ENCODE peak calls at places on chromosomes 1 and 21, in nine cellular contexts. One of them, this sample, is unnamed.

GRCh38 chr21:46196733-46197132 is 12.5 kb upstream of the SPATC1L start:
- DNase-seq in activated CD8-positive, alpha-beta T cell treated with anti-CD3 and anti-CD28 coated beads for 36 hours: no peak
- DNase-seq in NCI-H1105: no peak
- DNase-seq in renal cortical epithelial cell: no peak
- DNase-seq in naive thymus-derived CD8-positive, alpha-beta T cell: no peak
- DNase-seq in T-helper 1 cell: no peak
- DNase-seq in A172: no peak
- DNase-seq in activated T-cell treated with anti-CD3 and anti-CD28 coated beads, Interleukin-2, amount 50 U/mL, for 24 hours: peak; percentile 22
- DNase-seq in NCI-H2171: no peak
- DNase-seq in this sample: no peak

GRCh38 chr1:227378876-227379554 is 60.7 kb upstream of the CDC42BPA start:
- DNase-seq in activated CD8-positive, alpha-beta T cell treated with anti-CD3 and anti-CD28 coated beads for 36 hours: no peak
- DNase-seq in naive thymus-derived CD8-positive, alpha-beta T cell: no peak
- DNase-seq in NCI-H1105: no peak
- DNase-seq in A172: no peak
- DNase-seq in NCI-H2171: no peak
- DNase-seq in renal cortical epithelial cell: peak; percentile 44
- DNase-seq in T-helper 1 cell: no peak
- DNase-seq in activated T-cell treated with anti-CD3 and anti-CD28 coated beads, Interleukin-2, amount 50 U/mL, for 24 hours: no peak
- DNase-seq in this sample: no peak

GRCh38 chr1:27366411-27367159 is at the start of gene MAP3K6:
- DNase-seq in activated CD8-positive, alpha-beta T cell treated with anti-CD3 and anti-CD28 coated beads for 36 hours: peak; percentile 59
- DNase-seq in naive thymus-derived CD8-positive, alpha-beta T cell: peak; percentile 41
- DNase-seq in NCI-H1105: peak; percentile 63
- DNase-seq in renal cortical epithelial cell: peak; percentile 73
- DNase-seq in NCI-H2171: peak; percentile 80
- DNase-seq in T-helper 1 cell: no peak
- DNase-seq in activated T-cell treated with anti-CD3 and anti-CD28 coated beads, Interleukin-2, amount 50 U/mL, for 24 hours: peak; percentile 70
- DNase-seq in A172: peak; percentile 66
- DNase-seq in this sample: peak; percentile 48

GRCh38 chr21:39037807-39038405 is 145.3 kb downstream of the PSMG1 start:
- DNase-seq in activated T-cell treated with anti-CD3 and anti-CD28 coated beads, Interleukin-2, amount 50 U/mL, for 24 hours: no peak
- DNase-seq in A172: peak; percentile 40
- DNase-seq in NCI-H1105: no peak
- DNase-seq in naive thymus-derived CD8-positive, alpha-beta T cell: no peak
- DNase-seq in activated CD8-positive, alpha-beta T cell treated with anti-CD3 and anti-CD28 coated beads for 36 hours: peak; percentile 9
- DNase-seq in NCI-H2171: no peak
- DNase-seq in T-helper 1 cell: no peak
- DNase-seq in renal cortical epithelial cell: no peak
- DNase-seq in this sample: no peak

GRCh38 chr1:90114521-90115141 is 119.7 kb downstream of the ZNF326 start:
- DNase-seq in NCI-H1105: peak; percentile 79
- DNase-seq in A172: peak; percentile 22
- DNase-seq in activated CD8-positive, alpha-beta T cell treated with anti-CD3 and anti-CD28 coated beads for 36 hours: no peak
- DNase-seq in T-helper 1 cell: no peak
- DNase-seq in naive thymus-derived CD8-positive, alpha-beta T cell: no peak
- DNase-seq in activated T-cell treated with anti-CD3 and anti-CD28 coated beads, Interleukin-2, amount 50 U/mL, for 24 hours: no peak
- DNase-seq in NCI-H2171: peak; percentile 67
- DNase-seq in renal cortical epithelial cell: peak; percentile 67
- DNase-seq in this sample: peak; percentile 77

GRCh38 chr1:240073097-240073496 is 18.6 kb upstream of the FMN2 start:
- DNase-seq in T-helper 1 cell: no peak
- DNase-seq in naive thymus-derived CD8-positive, alpha-beta T cell: no peak
- DNase-seq in activated CD8-positive, alpha-beta T cell treated with anti-CD3 and anti-CD28 coated beads for 36 hours: no peak
- DNase-seq in activated T-cell treated with anti-CD3 and anti-CD28 coated beads, Interleukin-2, amount 50 U/mL, for 24 hours: no peak
- DNase-seq in NCI-H2171: no peak
- DNase-seq in renal cortical epithelial cell: no peak
- DNase-seq in NCI-H1105: no peak
- DNase-seq in A172: no peak
- DNase-seq in this sample: no peak

GRCh38 chr1:192675716-192676115 is 39.8 kb downstream of the RGS13 start:
- DNase-seq in naive thymus-derived CD8-positive, alpha-beta T cell: no peak
- DNase-seq in activated CD8-positive, alpha-beta T cell treated with anti-CD3 and anti-CD28 coated beads for 36 hours: no peak
- DNase-seq in T-helper 1 cell: no peak
- DNase-seq in A172: no peak
- DNase-seq in activated T-cell treated with anti-CD3 and anti-CD28 coated beads, Interleukin-2, amount 50 U/mL, for 24 hours: no peak
- DNase-seq in renal cortical epithelial cell: no peak
- DNase-seq in NCI-H2171: no peak
- DNase-seq in NCI-H1105: no peak
- DNase-seq in this sample: no peak

GRCh38 chr1:7300893-7301292 is 470.2 kb upstream of the VAMP3 start:
- DNase-seq in A172: peak; percentile 89
- DNase-seq in NCI-H1105: no peak
- DNase-seq in renal cortical epithelial cell: peak; percentile 87
- DNase-seq in T-helper 1 cell: no peak
- DNase-seq in activated CD8-positive, alpha-beta T cell treated with anti-CD3 and anti-CD28 coated beads for 36 hours: no peak
- DNase-seq in activated T-cell treated with anti-CD3 and anti-CD28 coated beads, Interleukin-2, amount 50 U/mL, for 24 hours: no peak
- DNase-seq in naive thymus-derived CD8-positive, alpha-beta T cell: no peak
- DNase-seq in NCI-H2171: no peak
- DNase-seq in this sample: peak; percentile 93

GRCh38 chr1:20197329-20197791 is 11.0 kb upstream of the PLA2G2C start:
- DNase-seq in A172: no peak
- DNase-seq in activated T-cell treated with anti-CD3 and anti-CD28 coated beads, Interleukin-2, amount 50 U/mL, for 24 hours: no peak
- DNase-seq in renal cortical epithelial cell: no peak
- DNase-seq in naive thymus-derived CD8-positive, alpha-beta T cell: no peak
- DNase-seq in NCI-H2171: no peak
- DNase-seq in T-helper 1 cell: no peak
- DNase-seq in activated CD8-positive, alpha-beta T cell treated with anti-CD3 and anti-CD28 coated beads for 36 hours: no peak
- DNase-seq in NCI-H1105: no peak
- DNase-seq in this sample: no peak